ENCODE peak calls at places on chromosomes 5 and 9, in five cellular contexts. H is HepG2, J is K562, B is IMR-90, Q is GM12878. V is an unnamed sample.

GRCh38 chr5:159972538-159973362 is 36.2 kb upstream of the TTC1 start:
- DNase-seq in J (no peak), Q (no peak), B (no peak), H (no peak), V (no peak)

GRCh38 chr5:133865113-133865512 is 103.3 kb downstream of the C5orf15 start:
- DNase-seq in B (no peak), Q (no peak), H (no peak), J (no peak), V (no peak)

GRCh38 chr9:119044801-119045200 is 324.4 kb downstream of the BRINP1 start:
- DNase-seq in H (no peak), Q (no peak), B (no peak), J (no peak), V (no peak)

GRCh38 chr5:83720805-83721431 is at the start of gene HAPLN1:
- DNase-seq in J (no peak), B (no peak), H (no peak), Q (no peak), V (no peak)

GRCh38 chr9:72203205-72203803 is 54.1 kb downstream of the GDA start:
- DNase-seq in J (peak), H (peak), Q (no peak), B (peak), V (peak)

GRCh38 chr5:138068742-138069375 is 15.0 kb upstream of the WNT8A start:
- DNase-seq in J (peak), Q (peak), H (peak), B (peak), V (peak)

GRCh38 chr5:127203818-127204217 is 86.8 kb upstream of the MEGF10 start:
- DNase-seq in B (peak), H (no peak), J (no peak), Q (no peak), V (no peak)

GRCh38 chr9:33166263-33167083 is 663 bp downstream of the B4GALT1 start:
- DNase-seq in H (no peak), J (peak), B (no peak), Q (no peak), V (peak)

GRCh38 chr5:173554038-173554955 is 62.2 kb downstream of the BOD1 start:
- DNase-seq in H (no peak), Q (no peak), B (no peak), J (no peak), V (no peak)

GRCh38 chr9:9912459-9912858 is 700.3 kb downstream of the PTPRD start:
- DNase-seq in B (no peak), H (no peak), J (no peak), Q (no peak), V (no peak)

GRCh38 chr5:42801516-42802166 is 10.1 kb downstream of the SELENOP start:
- DNase-seq in H (no peak), J (no peak), Q (no peak), B (no peak), V (no peak)

GRCh38 chr9:8428389-8428788 is 628.8 kb upstream of the DMAC1 start:
- DNase-seq in H (no peak), J (no peak), Q (no peak), B (no peak), V (no peak)

GRCh38 chr9:96567203-96567700 is 52.4 kb downstream of the CDC14B start:
- DNase-seq in B (no peak), Q (no peak), J (no peak), H (no peak), V (no peak)

GRCh38 chr5:88952996-88953643 is 70.1 kb upstream of the MEF2C start:
- DNase-seq in H (no peak), Q (no peak), B (no peak), J (no peak), V (no peak)

GRCh38 chr9:69030851-69031645 is 4.5 kb upstream of the FXN start:
- DNase-seq in B (peak), Q (no peak), H (no peak), J (no peak), V (no peak)

GRCh38 chr9:36924071-36924470 is 110.0 kb downstream of the PAX5 start:
- DNase-seq in H (peak), J (no peak), B (peak), Q (peak), V (peak)

GRCh38 chr9:89916001-89916635 is 311.3 kb downstream of the GADD45G start:
- DNase-seq in B (no peak), J (no peak), Q (no peak), H (no peak), V (no peak)

GRCh38 chr9:34252670-34253459 is 74.0 kb downstream of the UBAP1 start:
- DNase-seq in Q (no peak), H (peak), J (peak), B (peak), V (peak)

GRCh38 chr5:156640751-156641241 is 209.3 kb upstream of the PPP1R2B start:
- DNase-seq in B (peak), J (no peak), H (no peak), Q (no peak), V (no peak)

GRCh38 chr9:63859475-63860215 is 1425.4 kb downstream of the FOXD4L5 start:
- DNase-seq in Q (no peak), B (no peak), J (peak), H (peak), V (peak)

GRCh38 chr9:109739760-109740159 is 40.2 kb upstream of the PALM2AKAP2 start:
- DNase-seq in J (no peak), Q (no peak), H (peak), B (no peak), V (no peak)

GRCh38 chr9:127135056-127135745 is 12.8 kb upstream of the ANGPTL2 start:
- DNase-seq in J (no peak), Q (no peak), B (no peak), H (no peak), V (no peak)

GRCh38 chr5:170534941-170535340 is 31.1 kb downstream of the KCNIP1 start:
- DNase-seq in H (no peak), Q (no peak), J (no peak), B (no peak), V (no peak)

GRCh38 chr5:92421937-92422336 is 1038.8 kb upstream of the ARRDC3 start:
- DNase-seq in Q (no peak), H (no peak), B (no peak), J (no peak), V (peak)

GRCh38 chr9:18893051-18893450 is 140.0 kb downstream of the SAXO1 start:
- DNase-seq in H (no peak), B (no peak), Q (no peak), J (no peak), V (no peak)

GRCh38 chr5:57594436-57594835 is 111.8 kb upstream of the ACTBL2 start:
- DNase-seq in Q (no peak), B (no peak), J (no peak), H (no peak), V (no peak)

GRCh38 chr5:103271570-103272289 is 13.2 kb downstream of the MACIR start:
- DNase-seq in Q (no peak), B (peak), H (no peak), J (no peak), V (peak)

GRCh38 chr5:36832274-36832673 is 44.3 kb upstream of the NIPBL start:
- DNase-seq in B (no peak), J (no peak), Q (no peak), H (no peak), V (no peak)

GRCh38 chr5:25334288-25334790 is 689.6 kb upstream of the CDH10 start:
- DNase-seq in J (no peak), B (no peak), H (no peak), Q (no peak), V (no peak)

GRCh38 chr9:13750061-13750460 is 470.6 kb upstream of the MPDZ start:
- DNase-seq in J (no peak), Q (no peak), H (no peak), B (peak), V (no peak)

GRCh38 chr5:146059349-146060220 is 45.8 kb downstream of the PLAC8L1 start:
- DNase-seq in H (no peak), B (no peak), J (no peak), Q (no peak), V (no peak)

GRCh38 chr9:132027752-132028666 is 51.7 kb downstream of the MED27 start:
- DNase-seq in Q (no peak), J (no peak), H (no peak), B (peak), V (no peak)

GRCh38 chr5:138641547-138642298 is 66.5 kb upstream of the HSPA9 start:
- DNase-seq in H (peak), Q (no peak), J (peak), B (peak), V (peak)

GRCh38 chr5:141519605-141520288 is 30.9 kb downstream of the PCDHGC5 start:
- DNase-seq in J (no peak), B (peak), H (no peak), Q (no peak), V (no peak)

GRCh38 chr5:38615042-38615441 is 58.6 kb upstream of the LIFR start:
- DNase-seq in B (no peak), H (no peak), J (no peak), Q (no peak), V (no peak)

GRCh38 chr9:114072181-114073140 is 5.6 kb downstream of the AMBP start:
- DNase-seq in H (no peak), B (peak), Q (no peak), J (no peak), V (no peak)

GRCh38 chr9:114071197-114071795 is 6.8 kb downstream of the AMBP start:
- DNase-seq in H (no peak), Q (no peak), B (no peak), J (no peak), V (no peak)

GRCh38 chr9:114065304-114065703 is 12.8 kb downstream of the AMBP start:
- DNase-seq in B (no peak), J (no peak), Q (no peak), H (no peak), V (no peak)

GRCh38 chr9:114070188-114071103 is 7.7 kb downstream of the AMBP start:
- DNase-seq in B (no peak), H (no peak), Q (no peak), J (no peak), V (no peak)

GRCh38 chr9:114069476-114070187 is 8.5 kb downstream of the AMBP start:
- DNase-seq in Q (no peak), H (no peak), J (no peak), B (no peak), V (no peak)
- TF ChIP-seq RAD21 in Q (no peak), H (no peak), J (no peak), B (no peak), V (no peak)

GRCh38 chr5:9832921-9833320 is 202.8 kb upstream of the TAS2R1 start:
- DNase-seq in J (no peak), B (no peak), H (no peak), Q (no peak), V (no peak)
- H3K4me3 ChIP-seq in J (no peak), B (no peak), H (no peak), Q (no peak), V (no peak)

DNA sequence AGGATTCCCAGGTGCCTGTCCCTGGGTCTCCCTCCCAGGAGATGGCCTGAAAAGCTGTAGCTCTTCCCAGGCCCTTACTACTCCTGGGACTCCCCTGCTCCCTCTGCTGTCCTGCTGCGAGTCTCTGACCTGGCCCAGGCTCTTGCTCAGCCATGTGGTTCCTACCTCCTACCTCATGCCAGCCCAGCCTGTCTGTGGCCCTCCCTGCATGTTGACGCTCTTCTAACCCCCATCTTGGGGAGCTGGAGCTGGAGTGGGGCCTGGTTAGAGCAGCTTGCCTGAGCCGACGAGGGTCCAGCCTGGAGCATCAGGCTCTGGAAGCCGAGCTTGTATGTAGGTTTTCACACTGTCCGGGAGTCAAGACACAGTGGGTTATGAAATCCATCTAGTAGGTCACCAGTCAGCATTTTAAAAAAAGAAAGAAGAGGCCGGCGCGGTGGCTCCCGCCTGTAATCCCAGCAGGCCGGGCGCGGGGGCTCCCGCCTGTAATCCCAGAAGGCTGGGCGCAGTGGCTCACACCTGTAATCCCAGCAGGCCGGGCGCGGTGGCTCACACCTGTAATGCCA is 244.4 kb downstream of the FANCC start:
- DNase-seq in J (no peak), Q (no peak), H (peak), B (no peak), V (no peak)
- TF ChIP-seq BHLHE40 in J (no peak), Q (no peak), H (no peak), B (no peak), V (no peak)

GRCh38 chr5:96293966-96294886 is 138.8 kb downstream of the PCSK1 start:
- DNase-seq in Q (no peak), H (no peak), J (no peak), B (peak), V (no peak)
- TF ChIP-seq RAD21 in Q (no peak), H (no peak), J (no peak), B (no peak), V (no peak)

DNA sequence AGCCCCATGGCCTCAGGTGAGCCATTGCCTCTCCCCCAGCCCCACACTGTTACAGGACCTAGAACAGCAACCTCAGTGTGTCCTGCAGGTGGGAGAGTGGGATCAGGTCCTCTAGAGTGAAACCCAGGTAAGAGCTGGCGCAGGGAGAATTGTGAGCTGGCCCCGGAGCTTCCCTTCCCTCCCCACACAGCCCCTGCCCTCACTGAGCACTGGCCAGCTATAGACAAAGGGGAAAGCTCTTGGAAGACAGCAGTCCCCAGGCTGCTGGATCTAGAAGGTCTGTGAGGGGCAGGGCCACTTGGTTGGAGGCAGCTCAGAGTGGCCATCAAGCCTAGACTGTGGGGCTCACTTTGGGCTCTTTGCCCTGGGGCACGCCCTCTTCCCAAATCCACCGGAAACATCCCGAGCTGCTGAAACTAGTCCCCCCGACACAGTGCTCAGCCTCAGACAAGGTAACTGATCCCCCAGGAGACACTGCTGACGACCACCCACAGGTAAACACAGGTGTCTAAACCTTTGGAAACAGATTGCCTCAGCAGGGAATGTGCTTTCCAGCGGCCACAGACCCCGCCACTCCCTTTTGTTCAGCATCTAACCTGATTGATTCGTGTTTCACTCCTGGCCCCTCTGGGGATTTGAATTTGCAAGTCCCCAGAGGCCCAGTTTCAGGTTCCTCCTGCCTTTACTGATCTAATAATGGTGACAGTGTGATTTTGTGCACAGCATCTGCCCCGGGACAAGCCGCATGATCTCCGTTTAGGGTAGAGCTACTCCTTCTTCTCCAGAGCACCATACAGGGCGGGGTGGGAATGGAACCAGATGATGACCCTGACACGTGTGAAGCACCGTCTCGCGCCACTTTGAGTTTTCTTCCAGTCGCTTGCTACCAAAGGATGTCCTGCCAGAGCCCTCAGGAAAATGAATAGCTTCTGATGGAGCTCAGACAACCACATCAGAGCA is 42.2 kb upstream of the ADAMTS2 start:
- DNase-seq in B (no peak), H (no peak), Q (no peak), J (no peak), V (no peak)
- H3K4me3 ChIP-seq in B (no peak), H (no peak), Q (no peak), J (no peak), V (no peak)